ENCODE peak calls at places on chromosomes 7 and 10, in seven cellular contexts. V, X, Y, Q, P, S and J are unnamed samples.

GRCh38 chr10:80144302-80145131 is 12.0 kb downstream of the PLAC9 start:
- DNase-seq in V (no peak), X (peak), Y (no peak), Q (peak), P (no peak), S (no peak), J (peak)

GRCh38 chr7:94183289-94183749 is 179.2 kb upstream of the BET1 start:
- DNase-seq in V (no peak), X (no peak), Y (peak), Q (no peak), P (no peak), S (peak), J (no peak)

GRCh38 chr10:89391882-89392756 is at the start of gene IFIT1:
- DNase-seq in V (no peak), X (peak), Y (peak), Q (peak), P (no peak), S (peak), J (peak)

GRCh38 chr10:42734537-42734936 is 48.1 kb upstream of the BMS1 start:
- DNase-seq in V (no peak), X (peak), Y (no peak), Q (peak), P (no peak), S (no peak), J (no peak)

GRCh38 chr7:5284304-5285281 is 1.9 kb downstream of the SLC29A4 start:
- DNase-seq in V (no peak), X (peak), Y (no peak), Q (peak), P (no peak), S (peak), J (peak)

GRCh38 chr7:69893915-69894314 is 295.6 kb downstream of the AUTS2 start:
- DNase-seq in V (no peak), X (no peak), Y (no peak), Q (no peak), P (no peak), S (peak), J (no peak)

GRCh38 chr7:51639661-51640340 is 323.2 kb upstream of the COBL start:
- DNase-seq in V (no peak), X (no peak), Y (no peak), Q (no peak), P (no peak), S (no peak), J (no peak)

GRCh38 chr10:129531969-129532660 is 65.1 kb downstream of the MGMT start:
- DNase-seq in V (no peak), X (no peak), Y (no peak), Q (no peak), P (no peak), S (peak), J (no peak)

GRCh38 chr7:19619122-19619521 is 89.7 kb downstream of the POLR1F start:
- DNase-seq in V (no peak), X (no peak), Y (no peak), Q (no peak), P (no peak), S (no peak), J (no peak)

GRCh38 chr10:5089869-5090268 is 4.3 kb upstream of the AKR1C3 start:
- DNase-seq in V (no peak), X (no peak), Y (no peak), Q (no peak), P (no peak), S (peak), J (peak)

GRCh38 chr7:34124765-34125164 is 219.4 kb downstream of the BMPER start:
- DNase-seq in V (no peak), X (no peak), Y (no peak), Q (no peak), P (no peak), S (no peak), J (no peak)

GRCh38 chr10:68175954-68176353 is 56.0 kb downstream of the ATOH7 start:
- DNase-seq in V (no peak), X (no peak), Y (no peak), Q (no peak), P (no peak), S (no peak), J (no peak)